ENCODE peak calls at places on chromosome 2, in seven cellular contexts. D, C, L, I, T, S and G are unnamed samples.

GRCh38 chr2:29923110-29923721 is 1.8 kb upstream of the ALK start:
- DNase-seq in D (peak), C (peak), L (peak), I (no peak), T (peak), S (peak), G (peak)

GRCh38 chr2:121776361-121776760 is 20.9 kb downstream of the TSN start:
- DNase-seq in D (no peak), C (no peak), L (no peak), I (no peak), T (no peak), S (no peak), G (no peak)

GRCh38 chr2:38444247-38444646 is 67.2 kb upstream of the ATL2 start:
- DNase-seq in D (no peak), C (no peak), L (no peak), I (no peak), T (peak), S (peak), G (no peak)

GRCh38 chr2:239820836-239821693 is 204.1 kb downstream of the NDUFA10 start:
- DNase-seq in D (no peak), C (peak), L (no peak), I (no peak), T (no peak), S (no peak), G (no peak)

GRCh38 chr2:124193706-124194105 is 168.6 kb downstream of the CNTNAP5 start:
- DNase-seq in D (no peak), C (no peak), L (no peak), I (no peak), T (no peak), S (no peak), G (no peak)

GRCh38 chr2:29165362-29166236 is 50.4 kb downstream of the CLIP4 start:
- DNase-seq in D (no peak), C (no peak), L (no peak), I (no peak), T (peak), S (peak), G (peak)

GRCh38 chr2:185316383-185316782 is 422.2 kb upstream of the FSIP2 start:
- DNase-seq in D (peak), C (no peak), L (no peak), I (no peak), T (no peak), S (no peak), G (no peak)

GRCh38 chr2:158395166-158395565 is 61.4 kb downstream of the CCDC148 start:
- DNase-seq in D (no peak), C (no peak), L (no peak), I (no peak), T (no peak), S (no peak), G (no peak)

GRCh38 chr2:111178296-111178695 is 57.6 kb downstream of the BCL2L11 start:
- DNase-seq in D (no peak), C (no peak), L (no peak), I (no peak), T (no peak), S (no peak), G (no peak)

GRCh38 chr2:191041418-191042161 is 27.6 kb upstream of the STAT1 start:
- DNase-seq in D (no peak), C (no peak), L (no peak), I (no peak), T (peak), S (no peak), G (no peak)

GRCh38 chr2:233565685-233566140 is 869 bp downstream of the USP40 start:
- DNase-seq in D (no peak), C (peak), L (peak), I (no peak), T (no peak), S (no peak), G (no peak)

GRCh38 chr2:157336137-157336721 is 10.6 kb upstream of the ERMN start:
- DNase-seq in D (peak), C (peak), L (peak), I (no peak), T (peak), S (peak), G (no peak)